ENCODE peak calls at places on chromosomes 1 and 21, in four cellular contexts. U is stomach, R is mesothelial cell of epicardium, A is right lobe of liver. I is an unnamed sample.

GRCh38 chr1:25549273-25550154 is 6.1 kb downstream of the LDLRAP1 start:
- DNase-seq in U (peak; percentile 62), R (no peak), A (no peak), I (peak; percentile 92)

GRCh38 chr1:44739361-44740178 is at the start of gene KIF2C:
- DNase-seq in U (peak; percentile 97), R (peak; percentile 89), A (peak; percentile 97), I (peak; percentile 98)

GRCh38 chr1:187928288-187928687 is 1099.5 kb downstream of the PLA2G4A start:
- DNase-seq in U (no peak), R (no peak), A (peak; percentile 54), I (no peak)

GRCh38 chr1:45337630-45338320 is 2.2 kb upstream of the TOE1 start:
- DNase-seq in U (no peak), R (no peak), A (no peak), I (no peak)

GRCh38 chr1:177206831-177207230 is 36.1 kb downstream of the BRINP2 start:
- DNase-seq in U (no peak), R (no peak), A (no peak), I (no peak)

GRCh38 chr1:54218883-54219687 is 19.1 kb downstream of the MRPL37 start:
- DNase-seq in U (peak; percentile 59), R (no peak), A (no peak), I (peak; percentile 42)

GRCh38 chr1:181846681-181847080 is 214.8 kb downstream of the ZNF648 start:
- DNase-seq in U (no peak), R (no peak), A (no peak), I (no peak)

GRCh38 chr1:16026723-16027484 is 5.1 kb downstream of the CLCNKA start:
- DNase-seq in U (peak; percentile 37), R (no peak), A (no peak), I (peak; percentile 25)

GRCh38 chr1:94543003-94543402 is 1.4 kb upstream of the F3 start:
- DNase-seq in U (no peak), R (no peak), A (no peak), I (no peak)

GRCh38 chr1:183241446-183241845 is 55.4 kb downstream of the LAMC2 start:
- DNase-seq in U (no peak), R (no peak), A (no peak), I (no peak)

GRCh38 chr21:26499475-26499874 is 73.6 kb downstream of the CYYR1 start:
- DNase-seq in U (no peak), R (no peak), A (no peak), I (no peak)

GRCh38 chr21:43348801-43349261 is 78.1 kb downstream of the SIK1 start:
- DNase-seq in U (no peak), R (no peak), A (no peak), I (no peak)

GRCh38 chr1:37415611-37416244 is 58.7 kb upstream of the ZC3H12A start:
- DNase-seq in U (no peak), R (no peak), A (no peak), I (no peak)

GRCh38 chr1:31772669-31773248 is 8.6 kb upstream of the ADGRB2 start:
- DNase-seq in U (no peak), R (no peak), A (no peak), I (no peak)

GRCh38 chr1:181189691-181190361 is 101.3 kb downstream of the IER5 start:
- DNase-seq in U (peak; percentile 82), R (peak; percentile 50), A (peak; percentile 59), I (peak; percentile 75)

GRCh38 chr1:25609921-25610320 is 6.7 kb upstream of the MAN1C1 start:
- DNase-seq in U (no peak), R (no peak), A (no peak), I (no peak)

GRCh38 chr1:46218443-46218842 is 15.3 kb downstream of the LURAP1 start:
- DNase-seq in U (no peak), R (no peak), A (no peak), I (no peak)

GRCh38 chr21:34545079-34545884 is 33.3 kb upstream of the KCNE1 start:
- DNase-seq in U (no peak), R (no peak), A (peak; percentile 68), I (peak; percentile 47)

GRCh38 chr1:171212607-171213347 is 27.7 kb downstream of the FMO2 start:
- DNase-seq in U (no peak), R (no peak), A (no peak), I (no peak)

GRCh38 chr1:154978360-154978759 is 3.9 kb downstream of the CKS1B start:
- DNase-seq in U (no peak), R (no peak), A (no peak), I (no peak)

GRCh38 chr21:37855568-37856391 is 60.5 kb downstream of the KCNJ6 start:
- DNase-seq in U (no peak), R (no peak), A (no peak), I (no peak)

GRCh38 chr1:210143465-210144062 is 89.0 kb upstream of the SERTAD4 start:
- DNase-seq in U (peak; percentile 79), R (peak; percentile 48), A (peak; percentile 66), I (peak; percentile 77)

GRCh38 chr1:211737115-211738035 is 62.0 kb upstream of the NEK2 start:
- DNase-seq in U (no peak), R (no peak), A (no peak), I (no peak)

GRCh38 chr1:33047839-33048305 is 11.2 kb upstream of the AK2 start:
- DNase-seq in U (no peak), R (no peak), A (no peak), I (no peak)

GRCh38 chr1:1671365-1672119 is 12.7 kb upstream of the CDK11B start:
- DNase-seq in U (peak; percentile 7), R (no peak), A (peak; percentile 37), I (no peak)

GRCh38 chr1:94070746-94071318 is 50.1 kb downstream of the ABCA4 start:
- DNase-seq in U (no peak), R (no peak), A (no peak), I (no peak)

GRCh38 chr21:42649122-42650032 is 4.0 kb upstream of the PDE9A start:
- DNase-seq in U (no peak), R (no peak), A (no peak), I (no peak)

GRCh38 chr1:241696172-241696814 is 44.2 kb downstream of the WDR64 start:
- DNase-seq in U (no peak), R (no peak), A (no peak), I (no peak)

GRCh38 chr1:154888757-154889156 is 18.7 kb upstream of the KCNN3 start:
- DNase-seq in U (no peak), R (no peak), A (no peak), I (no peak)

GRCh38 chr1:227357229-227358078 is 39.2 kb upstream of the CDC42BPA start:
- DNase-seq in U (peak; percentile 65), R (no peak), A (peak; percentile 56), I (peak; percentile 69)

GRCh38 chr1:1120096-1120495 is 4.2 kb upstream of the C1orf159 start:
- DNase-seq in U (no peak), R (no peak), A (no peak), I (peak; percentile 7)

GRCh38 chr1:64811131-64811530 is 66.3 kb downstream of the RAVER2 start:
- DNase-seq in U (no peak), R (no peak), A (no peak), I (no peak)

GRCh38 chr21:36756527-36756926 is 57.6 kb downstream of the SIM2 start:
- DNase-seq in U (peak; percentile 11), R (no peak), A (no peak), I (no peak)

GRCh38 chr1:75053207-75053606 is 81.0 kb upstream of the LHX8 start:
- DNase-seq in U (no peak), R (no peak), A (no peak), I (no peak)

GRCh38 chr1:56644064-56644940 is 812 bp upstream of the PRKAA2 start:
- DNase-seq in U (no peak), R (no peak), A (no peak), I (peak; percentile 18)

GRCh38 chr1:172638249-172638648 is 20.7 kb upstream of the FASLG start:
- DNase-seq in U (no peak), R (no peak), A (no peak), I (no peak)

I was measured in transverse colon.